ENCODE peak calls at places on chromosomes 12 and 14, in four cellular contexts. O is fibroblast of lung, J is AG04450, N is H1. D is an unnamed sample.
A peak's percentile ranks its signal among the peaks of the same experiment; 100 is the strongest.

GRCh38 chr14:23562822-23563472 is 4.6 kb downstream of the AP1G2 start:
- DNase-seq in J (peak; percentile 18), O (peak; percentile 29), N (no peak), D (no peak)

GRCh38 chr12:120067084-120067869 is 49.3 kb downstream of the RAB35 start:
- DNase-seq in O (no peak), J (no peak), N (no peak), D (no peak)

GRCh38 chr14:100432652-100433427 is 109.7 kb downstream of the SLC25A47 start:
- DNase-seq in O (no peak), N (no peak), J (no peak), D (no peak)

GRCh38 chr14:61558271-61558670 is 137.0 kb upstream of the HIF1A start:
- DNase-seq in J (no peak), O (peak; percentile 45), N (no peak), D (no peak)

GRCh38 chr12:48744251-48745008 is 27.9 kb upstream of the CCNT1 start:
- DNase-seq in N (no peak), J (no peak), O (no peak), D (no peak)

GRCh38 chr12:111074965-111075364 is 154.6 kb upstream of the MYL2 start:
- DNase-seq in O (no peak), N (no peak), J (no peak), D (no peak)

GRCh38 chr12:18400186-18400585 is 138.9 kb downstream of the PIK3C2G start:
- DNase-seq in N (no peak), J (no peak), O (peak; percentile 75), D (no peak)

GRCh38 chr12:43289412-43289811 is 262.6 kb downstream of the ADAMTS20 start:
- DNase-seq in O (peak; percentile 77), J (no peak), N (no peak), D (no peak)

GRCh38 chr12:34108405-34108803 is 86.1 kb downstream of the ALG10 start:
- DNase-seq in O (no peak), N (no peak), J (no peak), D (no peak)

GRCh38 chr12:13175499-13175898 is 21.0 kb upstream of the EMP1 start:
- DNase-seq in J (no peak), O (peak; percentile 81), N (no peak), D (no peak)

GRCh38 chr14:65972891-65973290 is 513.3 kb upstream of the CCDC196 start:
- DNase-seq in O (peak; percentile 76), N (no peak), J (no peak), D (peak; percentile 27)

GRCh38 chr12:116443706-116444589 is 115.2 kb upstream of the MAP1LC3B2 start:
- DNase-seq in J (no peak), O (no peak), N (no peak), D (no peak)

GRCh38 chr12:57231276-57232021 is 1.9 kb downstream of the SHMT2 start:
- DNase-seq in J (no peak), O (no peak), N (no peak), D (no peak)

GRCh38 chr14:69713127-69713800 is 53.7 kb upstream of the SRSF5 start:
- DNase-seq in N (no peak), J (no peak), O (no peak), D (no peak)

DNA sequence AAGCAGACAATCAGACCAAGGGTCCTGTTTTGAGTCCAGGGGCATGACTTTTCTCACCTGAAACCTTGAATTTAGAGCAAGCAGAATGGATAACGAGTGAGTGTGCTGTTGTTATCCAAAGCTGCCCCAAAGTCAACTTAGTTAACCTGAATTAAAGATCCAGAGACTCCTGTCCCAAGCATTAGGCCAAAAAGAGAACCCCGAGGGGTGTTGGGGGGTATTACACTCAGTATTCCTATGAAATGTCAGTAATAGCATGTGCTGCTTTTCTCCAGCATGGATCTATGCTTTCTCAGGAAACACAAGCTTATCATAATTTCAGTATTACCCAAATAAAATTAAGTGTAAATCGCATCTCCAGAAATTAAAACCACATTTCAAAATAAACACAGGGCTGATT is 19.0 kb downstream of the EIF4B start:
- DNase-seq in J (no peak), N (no peak), O (no peak), D (no peak)
- TF ChIP-seq CTCF in J (no peak), N (no peak), O (no peak), D (no peak)

GRCh38 chr12:89529738-89530137 is 3.9 kb upstream of the POC1B start:
- DNase-seq in N (no peak), J (no peak), O (peak; percentile 31), D (no peak)

GRCh38 chr12:89524201-89525001 is at the start of gene GALNT4:
- DNase-seq in O (peak; percentile 84), N (peak; percentile 47), J (peak; percentile 52), D (peak; percentile 46)

GRCh38 chr12:89525002-89525823 is 617 bp upstream of the GALNT4 start:
- DNase-seq in O (peak; percentile 28), N (no peak), J (no peak), D (no peak)

GRCh38 chr12:89528434-89528833 is 2.6 kb upstream of the POC1B start:
- DNase-seq in O (no peak), N (no peak), J (no peak), D (no peak)

DNA sequence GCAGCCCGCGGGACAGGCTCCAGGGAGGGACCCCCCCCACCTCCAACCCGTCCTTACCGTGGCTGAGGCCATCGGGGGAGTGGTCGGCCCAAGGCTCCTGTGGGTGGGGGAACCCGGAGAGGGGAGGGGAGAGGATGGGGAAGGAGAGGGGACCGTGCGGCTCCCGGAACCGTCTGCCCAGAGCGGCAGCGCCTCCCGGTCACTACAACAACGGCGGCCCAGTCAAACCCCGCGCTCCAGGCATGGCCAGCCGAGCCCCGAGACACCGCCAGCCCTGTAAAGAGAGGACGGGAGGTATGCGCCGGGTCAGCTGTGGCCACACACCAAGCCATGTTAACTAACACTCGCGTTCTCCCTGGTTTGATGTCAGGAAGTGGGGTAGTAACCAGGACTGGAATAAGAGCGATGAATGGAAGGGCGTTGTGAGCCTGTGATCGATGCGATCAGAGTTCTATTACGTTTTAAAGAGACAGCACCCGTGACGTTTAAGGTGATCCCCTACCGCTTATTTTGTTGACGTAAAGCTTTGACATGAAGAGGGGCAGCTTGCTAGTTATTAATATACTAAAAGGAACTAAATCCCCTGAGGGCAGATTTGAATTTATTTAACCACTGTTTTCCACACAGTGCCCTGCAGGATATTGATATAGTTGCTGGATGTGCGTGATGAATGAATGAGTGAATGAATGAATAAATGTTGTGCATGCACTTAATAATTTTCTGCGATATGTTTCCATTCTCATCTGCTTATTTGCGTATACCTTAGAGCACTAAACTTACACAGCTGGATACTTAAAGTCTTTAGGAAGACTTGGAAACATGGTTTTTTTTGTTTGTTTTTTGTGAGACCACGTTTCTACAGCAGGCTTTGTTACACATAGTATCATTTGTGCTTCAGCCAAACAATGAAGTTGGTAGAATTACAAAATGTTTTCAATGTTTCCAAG is at the start of gene POC1B:
- DNase-seq in J (no peak), O (peak; percentile 86), N (peak; percentile 58), D (no peak)
- H3K4me3 ChIP-seq in J (peak within 1 kb of the TSS; percentile 91), O (peak within 1 kb of the TSS; percentile 75), N (peak within 1 kb of the TSS; percentile 83), D (peak within 1 kb of the TSS; percentile 65)

GRCh38 chr12:44497044-44497443 is 379.1 kb downstream of the NELL2 start:
- DNase-seq in J (no peak), N (no peak), O (no peak), D (no peak)
- TF ChIP-seq CTCF in J (no peak), N (peak; percentile 58), O (no peak), D (no peak)

DNA sequence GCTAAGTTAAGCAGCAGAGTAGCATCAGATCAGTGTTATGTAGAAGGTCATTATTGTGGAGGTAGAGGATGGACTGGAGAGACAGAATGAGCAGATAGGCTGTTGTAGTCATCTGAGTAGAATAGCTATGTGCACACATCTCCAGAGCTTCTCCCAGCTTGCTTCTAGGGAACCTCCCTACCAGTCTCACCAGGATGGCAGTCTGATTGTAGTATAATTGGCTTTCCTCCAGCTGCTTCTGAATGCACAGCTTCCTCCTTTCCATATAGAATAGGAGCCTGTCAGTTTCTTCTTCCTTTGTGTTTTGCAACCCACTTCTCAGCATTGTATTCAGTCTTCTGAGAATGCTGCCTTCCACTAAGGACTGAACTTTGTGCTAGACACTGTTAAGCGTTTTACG is 2.1 kb upstream of the CSAD start:
- DNase-seq in J (no peak), O (no peak), N (no peak), D (no peak)
- H3K4me3 ChIP-seq in J (peak overlapping the region; percentile 78), O (no peak overlapping the region), N (no peak overlapping the region), D (no peak overlapping the region)

GRCh38 chr12:10366875-10367274 is 23.0 kb downstream of the KLRK1 start:
- DNase-seq in J (no peak), N (no peak), O (no peak), D (no peak)
- TF ChIP-seq CTCF in J (peak; percentile 20), N (no peak), O (peak; percentile 46), D (peak; percentile 38)

GRCh38 chr12:14824012-14824634 is 10.1 kb upstream of the SMCO3 start:
- DNase-seq in J (no peak), O (peak; percentile 23), N (no peak), D (no peak)
- H3K4me3 ChIP-seq in J (no peak overlapping the region), O (no peak overlapping the region), N (no peak overlapping the region), D (no peak overlapping the region)

DNA sequence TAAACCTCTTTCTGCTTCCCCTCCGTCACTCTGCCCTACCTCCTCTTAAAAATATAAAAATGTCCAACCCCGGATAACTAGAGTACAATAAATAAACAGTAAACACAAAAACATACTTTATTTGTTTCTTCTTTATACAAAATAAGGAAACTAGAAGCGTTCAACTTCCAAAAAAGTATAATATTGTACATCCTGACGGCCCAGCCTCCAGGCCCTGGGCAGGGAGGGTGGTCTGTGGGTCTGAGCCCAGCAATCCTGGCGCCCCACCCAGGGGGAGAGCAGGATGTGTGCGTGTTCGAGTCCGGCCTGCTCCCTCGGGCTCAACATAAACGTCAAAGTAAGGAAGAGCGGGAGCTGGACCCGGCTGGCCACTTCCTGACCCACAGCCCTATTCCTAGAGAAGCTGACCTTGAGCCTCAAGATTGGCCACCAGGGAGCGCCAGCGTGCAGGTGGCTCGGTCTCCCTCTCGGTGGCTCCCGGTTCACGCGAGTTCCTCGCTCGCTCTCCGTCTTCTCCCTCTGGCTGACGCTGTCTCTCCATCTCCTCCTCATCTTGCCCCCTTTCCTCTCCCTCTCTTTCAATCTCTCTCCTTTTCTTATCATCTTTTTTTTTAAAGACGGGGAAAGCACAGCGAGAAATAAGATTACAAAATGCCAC is 9.4 kb downstream of the LHX5 start:
- DNase-seq in J (peak; percentile 29), N (no peak), O (peak; percentile 52), D (peak; percentile 24)
- TF ChIP-seq CTCF in J (peak; percentile 92), N (peak; percentile 94), O (peak; percentile 95), D (peak; percentile 96)

DNA sequence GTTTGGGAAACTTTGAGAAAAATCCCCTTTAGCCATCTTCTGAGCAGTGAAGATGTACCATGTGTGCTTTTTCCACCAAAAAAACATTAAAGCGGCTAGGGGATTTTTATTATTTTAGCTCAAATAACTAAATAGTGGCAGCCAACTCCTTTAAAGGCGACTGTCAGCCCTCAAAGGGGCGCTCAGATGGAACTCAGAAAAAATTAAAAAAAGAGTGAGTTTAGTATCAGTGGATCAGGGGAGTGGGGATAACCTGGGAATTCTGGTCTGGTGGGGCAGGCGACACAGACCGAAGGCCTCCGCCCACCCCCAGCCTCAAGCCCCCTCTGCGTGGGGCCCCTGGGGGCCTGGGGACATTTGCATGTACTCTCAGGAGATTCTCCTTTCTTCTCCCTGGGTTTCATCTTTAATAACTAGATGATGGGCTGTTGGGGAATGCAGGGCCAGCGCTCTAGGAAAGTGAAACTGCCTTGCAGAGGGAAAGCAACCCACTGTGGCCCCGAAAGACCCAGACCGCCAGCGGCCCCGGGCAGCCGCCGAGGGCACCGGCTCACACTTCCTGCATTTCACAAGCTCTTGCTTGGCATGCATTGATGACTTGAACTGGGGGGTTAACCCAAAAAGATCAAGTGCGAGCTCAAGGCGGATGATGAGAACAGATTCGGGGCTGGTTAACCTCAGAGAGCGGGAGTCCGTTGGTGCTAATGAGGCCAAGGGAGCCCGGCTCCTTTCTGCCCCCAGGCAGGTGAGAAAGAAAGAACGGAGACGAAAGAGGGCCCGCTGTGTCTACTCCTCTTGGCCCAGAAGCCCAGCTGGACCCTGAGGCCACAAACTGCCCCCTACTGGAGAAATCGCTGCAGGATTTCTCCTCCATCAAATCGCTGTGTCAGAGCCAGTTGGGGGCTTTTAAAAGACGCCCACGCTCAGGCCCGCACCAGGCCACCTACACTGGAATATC is 7.3 kb upstream of the BATF start:
- DNase-seq in N (no peak), J (no peak), O (peak; percentile 9), D (no peak)
- H3K4me3 ChIP-seq in N (no peak overlapping the region), J (peak overlapping the region; percentile 50), O (peak overlapping the region; percentile 40), D (peak overlapping the region; percentile 30)